ENCODE peak calls at places on chromosomes 7 and 10, in four cellular contexts. One of them, this sample, is unnamed.

GRCh38 chr7:108227360-108227749 is 97.2 kb upstream of the LAMB4 start:
- DNase-seq in HFF-Myc: no peak
- DNase-seq in cardiac fibroblast: no peak
- DNase-seq in AG04450: no peak
- DNase-seq in this sample: no peak

GRCh38 chr10:77279207-77279606 is 358.4 kb downstream of the KCNMA1 start:
- DNase-seq in HFF-Myc: no peak
- DNase-seq in cardiac fibroblast: no peak
- DNase-seq in AG04450: no peak
- DNase-seq in this sample: no peak

GRCh38 chr7:1555046-1555812 is 776 bp downstream of the TMEM184A start:
- DNase-seq in HFF-Myc: no peak
- DNase-seq in cardiac fibroblast: peak
- DNase-seq in AG04450: peak
- DNase-seq in this sample: no peak

GRCh38 chr10:84541289-84541637 is 212.9 kb downstream of the CCSER2 start:
- DNase-seq in HFF-Myc: no peak
- DNase-seq in cardiac fibroblast: no peak
- DNase-seq in AG04450: no peak
- DNase-seq in this sample: no peak

GRCh38 chr7:82715344-82715743 is 271.8 kb upstream of the CACNA2D1 start:
- DNase-seq in HFF-Myc: no peak
- DNase-seq in cardiac fibroblast: no peak
- DNase-seq in AG04450: no peak
- DNase-seq in this sample: no peak

GRCh38 chr10:125624800-125625199 is 58.2 kb downstream of the TEX36 start:
- DNase-seq in HFF-Myc: no peak
- DNase-seq in cardiac fibroblast: no peak
- DNase-seq in AG04450: no peak
- DNase-seq in this sample: no peak

GRCh38 chr10:31897506-31897905 is 31.1 kb downstream of the ARHGAP12 start:
- DNase-seq in HFF-Myc: peak
- DNase-seq in cardiac fibroblast: no peak
- DNase-seq in AG04450: no peak
- DNase-seq in this sample: no peak

GRCh38 chr7:157676001-157676400 is 339.2 kb downstream of the DNAJB6 start:
- DNase-seq in HFF-Myc: no peak
- DNase-seq in cardiac fibroblast: no peak
- DNase-seq in AG04450: no peak
- DNase-seq in this sample: no peak

GRCh38 chr7:55387062-55387965 is 22.2 kb downstream of the LANCL2 start:
- DNase-seq in HFF-Myc: no peak
- DNase-seq in cardiac fibroblast: peak
- DNase-seq in AG04450: no peak
- DNase-seq in this sample: no peak

GRCh38 chr7:4712371-4713182 is 30.5 kb downstream of the FOXK1 start:
- DNase-seq in HFF-Myc: peak
- DNase-seq in cardiac fibroblast: peak
- DNase-seq in AG04450: no peak
- DNase-seq in this sample: no peak

GRCh38 chr10:127880557-127880956 is 12.2 kb downstream of the CLRN3 start:
- DNase-seq in HFF-Myc: no peak
- DNase-seq in cardiac fibroblast: no peak
- DNase-seq in AG04450: no peak
- DNase-seq in this sample: no peak

GRCh38 chr10:89480047-89480446 is 55.3 kb downstream of the SLC16A12 start:
- DNase-seq in HFF-Myc: no peak
- DNase-seq in cardiac fibroblast: peak
- DNase-seq in AG04450: no peak
- DNase-seq in this sample: no peak

GRCh38 chr7:30932562-30932961 is 20.9 kb downstream of the AQP1 start:
- DNase-seq in HFF-Myc: no peak
- DNase-seq in cardiac fibroblast: no peak
- DNase-seq in AG04450: no peak
- DNase-seq in this sample: no peak

GRCh38 chr10:44830022-44830421 is 81.1 kb upstream of the TMEM72 start:
- DNase-seq in HFF-Myc: no peak
- DNase-seq in cardiac fibroblast: peak
- DNase-seq in AG04450: peak
- DNase-seq in this sample: peak

GRCh38 chr10:86943316-86944030 is 13.9 kb downstream of the MMRN2 start:
- DNase-seq in HFF-Myc: no peak
- DNase-seq in cardiac fibroblast: no peak
- DNase-seq in AG04450: no peak
- DNase-seq in this sample: no peak

GRCh38 chr10:131654471-131655087 is 246.2 kb upstream of the PPP2R2D start:
- DNase-seq in HFF-Myc: no peak
- DNase-seq in cardiac fibroblast: no peak
- DNase-seq in AG04450: no peak
- DNase-seq in this sample: no peak

GRCh38 chr7:1192171-1192676 is 32.2 kb upstream of the ZFAND2A start:
- DNase-seq in HFF-Myc: no peak
- DNase-seq in cardiac fibroblast: peak
- DNase-seq in AG04450: peak
- DNase-seq in this sample: peak

GRCh38 chr7:47648301-47648900 is 66.5 kb upstream of the TNS3 start:
- DNase-seq in HFF-Myc: no peak
- DNase-seq in cardiac fibroblast: peak
- DNase-seq in AG04450: no peak
- DNase-seq in this sample: no peak

GRCh38 chr10:22803201-22803895 is 89.0 kb upstream of the PIP4K2A start:
- DNase-seq in HFF-Myc: peak
- DNase-seq in cardiac fibroblast: peak
- DNase-seq in AG04450: no peak
- DNase-seq in this sample: no peak

GRCh38 chr7:149837620-149838223 is 453 bp upstream of the ZNF862 start:
- DNase-seq in HFF-Myc: no peak
- DNase-seq in cardiac fibroblast: no peak
- DNase-seq in AG04450: no peak
- DNase-seq in this sample: no peak

GRCh38 chr7:149838992-149839408 is 825 bp downstream of the ZNF862 start:
- DNase-seq in HFF-Myc: no peak
- DNase-seq in cardiac fibroblast: peak
- DNase-seq in AG04450: no peak
- DNase-seq in this sample: no peak

GRCh38 chr7:149839933-149840332 is 1.8 kb downstream of the ZNF862 start:
- DNase-seq in HFF-Myc: no peak
- DNase-seq in cardiac fibroblast: no peak
- DNase-seq in AG04450: no peak
- DNase-seq in this sample: no peak

GRCh38 chr7:149836434-149836833 is 1.7 kb upstream of the ZNF862 start:
- DNase-seq in HFF-Myc: no peak
- DNase-seq in cardiac fibroblast: no peak
- DNase-seq in AG04450: no peak
- DNase-seq in this sample: no peak

DNA sequence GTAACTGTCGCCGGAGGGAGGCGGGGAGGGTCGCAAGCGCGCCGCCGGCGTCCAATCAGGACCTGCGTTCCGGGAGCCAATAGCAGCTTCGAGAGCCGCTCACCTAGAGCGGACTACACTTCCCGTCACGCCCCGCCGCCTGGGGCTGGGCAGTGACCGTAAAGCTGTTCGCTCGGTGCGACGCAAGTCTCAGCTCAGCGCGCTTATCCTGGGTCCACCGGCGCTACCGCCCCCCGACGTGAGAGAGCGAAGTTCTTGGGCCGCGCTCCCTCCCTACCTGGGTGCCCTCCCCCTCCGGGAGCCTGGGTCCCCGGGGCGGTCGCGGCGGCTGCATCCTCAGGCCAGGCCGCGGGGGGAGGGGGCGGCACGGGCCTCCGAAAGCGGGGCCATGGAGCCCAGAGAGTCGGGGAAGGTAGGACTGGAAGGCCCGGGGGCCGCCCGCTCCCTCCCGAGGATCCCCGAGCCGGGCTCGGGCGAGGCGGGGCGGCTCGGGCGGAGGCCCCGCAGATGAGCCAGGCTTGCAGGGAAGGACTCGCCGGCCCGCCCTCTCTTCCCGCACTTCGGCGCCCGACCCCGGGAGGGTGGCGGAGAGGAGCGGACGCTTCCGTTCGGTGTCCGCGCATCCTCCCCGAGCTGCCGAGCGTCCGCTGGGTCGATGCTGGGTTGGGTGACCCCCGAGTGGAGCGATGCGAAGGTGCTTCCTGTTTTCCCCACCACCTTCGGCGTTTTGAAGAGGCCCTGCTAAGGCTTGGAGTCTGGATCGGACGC is at the start of gene ZNF862:
- DNase-seq in HFF-Myc: peak
- DNase-seq in cardiac fibroblast: peak
- DNase-seq in AG04450: peak
- DNase-seq in this sample: peak
- TF ChIP-seq CTCF in HFF-Myc: no peak
- TF ChIP-seq CTCF in cardiac fibroblast: no peak
- TF ChIP-seq CTCF in AG04450: no peak
- TF ChIP-seq CTCF in this sample: no peak

GRCh38 chr10:110498982-110499795 is 1.5 kb downstream of the DUSP5 start:
- DNase-seq in HFF-Myc: no peak
- DNase-seq in cardiac fibroblast: peak
- DNase-seq in AG04450: peak
- DNase-seq in this sample: no peak
- H3K4me3 ChIP-seq in HFF-Myc: peak
- H3K4me3 ChIP-seq in cardiac fibroblast: peak
- H3K4me3 ChIP-seq in AG04450: peak
- H3K4me3 ChIP-seq in this sample: peak

GRCh38 chr10:72094574-72094973 is 6.2 kb upstream of the SPOCK2 start:
- DNase-seq in HFF-Myc: no peak
- DNase-seq in cardiac fibroblast: no peak
- DNase-seq in AG04450: no peak
- DNase-seq in this sample: no peak

GRCh38 chr10:72095195-72095594 is 6.8 kb upstream of the SPOCK2 start:
- DNase-seq in HFF-Myc: no peak
- DNase-seq in cardiac fibroblast: no peak
- DNase-seq in AG04450: no peak
- DNase-seq in this sample: no peak

GRCh38 chr10:72098301-72099053 is 10.1 kb upstream of the SPOCK2 start:
- DNase-seq in HFF-Myc: no peak
- DNase-seq in cardiac fibroblast: no peak
- DNase-seq in AG04450: no peak
- DNase-seq in this sample: no peak

GRCh38 chr10:72097448-72098300 is 9.3 kb upstream of the SPOCK2 start:
- DNase-seq in HFF-Myc: no peak
- DNase-seq in cardiac fibroblast: peak
- DNase-seq in AG04450: peak
- DNase-seq in this sample: peak

DNA sequence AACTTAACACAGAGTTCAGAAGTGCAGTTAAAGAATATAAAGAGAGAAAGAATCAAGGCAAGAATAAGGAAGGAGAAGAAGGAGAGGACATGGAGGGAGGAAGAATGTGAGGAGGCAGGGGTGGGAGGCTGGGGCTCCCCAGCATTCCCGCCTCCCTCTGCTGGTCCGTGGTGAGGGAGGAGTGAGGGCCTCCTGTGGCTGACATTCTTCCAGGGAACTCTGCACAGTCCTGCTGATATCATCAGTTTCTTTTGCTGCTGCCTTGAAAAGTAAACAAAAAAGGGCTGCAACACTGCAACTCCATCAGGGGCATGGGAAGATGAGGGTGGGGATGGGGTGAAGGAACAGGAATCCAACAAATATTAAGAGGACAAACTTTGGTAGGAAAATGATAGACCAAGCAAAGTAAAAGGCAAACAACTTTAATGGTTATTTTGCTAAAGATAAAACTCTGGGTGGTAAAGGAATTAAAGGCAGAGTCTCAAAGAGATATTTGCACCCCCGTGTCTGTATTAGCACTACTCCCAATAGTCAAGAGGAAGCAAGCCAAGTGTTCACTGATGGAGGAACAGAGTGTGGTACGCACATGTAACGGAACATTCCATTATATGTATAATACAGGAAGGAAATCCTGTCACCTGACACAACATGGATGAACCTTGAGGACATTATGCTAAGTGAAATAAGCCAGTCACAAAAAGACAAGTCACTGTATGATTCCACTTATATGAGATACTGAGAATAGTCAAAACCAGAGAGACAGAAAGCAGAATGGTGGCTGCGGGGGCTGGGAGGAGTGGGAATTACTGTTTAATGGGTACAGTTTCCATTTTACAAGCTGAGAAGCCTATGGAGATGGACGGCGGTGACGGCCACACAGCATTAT is 8.0 kb upstream of the SPOCK2 start:
- DNase-seq in HFF-Myc: no peak
- DNase-seq in cardiac fibroblast: peak
- DNase-seq in AG04450: no peak
- DNase-seq in this sample: no peak
- TF ChIP-seq CTCF in HFF-Myc: no peak
- TF ChIP-seq CTCF in cardiac fibroblast: no peak
- TF ChIP-seq CTCF in AG04450: peak
- TF ChIP-seq CTCF in this sample: no peak

GRCh38 chr7:36086571-36086970 is 66.5 kb upstream of the EEPD1 start:
- DNase-seq in HFF-Myc: no peak
- DNase-seq in cardiac fibroblast: no peak
- DNase-seq in AG04450: no peak
- DNase-seq in this sample: no peak
- H3K4me3 ChIP-seq in HFF-Myc: no peak
- H3K4me3 ChIP-seq in cardiac fibroblast: no peak
- H3K4me3 ChIP-seq in AG04450: no peak
- H3K4me3 ChIP-seq in this sample: no peak

DNA sequence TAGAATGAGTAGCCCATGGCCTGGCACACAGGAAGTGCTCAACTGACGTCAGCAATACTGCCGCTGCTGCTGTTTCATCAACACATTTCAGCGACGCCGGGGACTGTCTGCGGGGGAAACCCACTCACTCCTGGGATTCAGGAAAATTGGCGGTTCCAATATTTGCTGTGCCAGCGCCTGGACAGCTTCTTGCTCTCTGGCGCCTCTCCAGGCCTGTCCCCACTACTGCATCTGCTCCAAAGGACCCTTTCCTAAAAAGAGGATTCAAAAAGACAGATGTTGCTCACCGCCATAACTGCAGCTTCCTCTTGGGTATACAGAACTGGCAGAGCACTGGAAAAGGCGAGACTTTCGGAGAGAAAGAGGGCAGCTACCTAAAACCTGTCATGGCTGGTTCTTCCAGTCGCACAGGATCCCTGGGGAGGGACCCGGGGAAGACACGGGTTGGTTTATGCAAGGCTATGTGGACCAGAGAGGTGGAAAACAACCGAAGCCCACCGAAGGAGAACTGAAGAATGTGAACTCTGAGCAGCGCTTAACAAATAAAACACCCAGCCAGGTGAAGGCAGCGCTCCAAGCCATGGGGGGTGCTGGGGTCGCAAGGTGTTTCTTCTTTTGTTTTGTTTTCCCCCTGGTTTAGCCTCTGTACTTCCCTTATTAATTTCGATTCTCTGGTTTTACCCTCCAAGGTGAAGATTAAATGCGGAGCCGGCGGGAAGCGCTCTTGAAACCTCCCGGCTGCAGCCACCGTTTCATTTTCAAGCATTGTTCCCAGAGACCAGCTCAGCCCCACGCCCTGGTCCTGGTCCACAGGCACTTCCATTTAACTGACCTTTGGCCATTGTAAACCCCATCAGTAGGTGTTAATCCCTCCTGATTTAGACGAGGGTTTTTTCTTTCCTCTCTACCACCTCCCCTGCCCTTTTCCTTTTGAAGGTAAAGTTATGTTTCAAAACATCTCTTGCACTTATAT is 39.5 kb upstream of the ENO4 start:
- DNase-seq in HFF-Myc: no peak
- DNase-seq in cardiac fibroblast: no peak
- DNase-seq in AG04450: no peak
- DNase-seq in this sample: no peak
- TF ChIP-seq CTCF in HFF-Myc: peak
- TF ChIP-seq CTCF in cardiac fibroblast: peak
- TF ChIP-seq CTCF in AG04450: peak
- TF ChIP-seq CTCF in this sample: peak